ENCODE peak calls at places on chromosomes 4 and X, in six cellular contexts. One of them, this sample, is unnamed.

GRCh38 chr4:75514949-75515612 is 808 bp downstream of the THAP6 start:
- DNase-seq in stomach: no peak
- DNase-seq in kidney: no peak
- DNase-seq in uterus: no peak
- DNase-seq in mammary epithelial cell: peak
- DNase-seq in ovary: no peak
- DNase-seq in this sample: no peak

GRCh38 chr4:154877110-154877760 is 96.2 kb downstream of the RBM46 start:
- DNase-seq in ovary: no peak
- DNase-seq in kidney: no peak
- DNase-seq in uterus: no peak
- DNase-seq in mammary epithelial cell: peak
- DNase-seq in stomach: no peak
- DNase-seq in this sample: no peak

GRCh38 chrX:15525664-15526416 is 25.2 kb downstream of the BMX start:
- DNase-seq in stomach: no peak
- DNase-seq in mammary epithelial cell: peak
- DNase-seq in ovary: no peak
- DNase-seq in kidney: no peak
- DNase-seq in uterus: no peak
- DNase-seq in this sample: no peak

GRCh38 chrX:4550018-4550417 is 836.6 kb upstream of the PRKX start:
- DNase-seq in mammary epithelial cell: no peak
- DNase-seq in kidney: no peak
- DNase-seq in uterus: no peak
- DNase-seq in stomach: no peak
- DNase-seq in ovary: no peak
- DNase-seq in this sample: no peak

GRCh38 chrX:119880552-119881437 is 9.2 kb downstream of the NDUFA1 start:
- DNase-seq in ovary: no peak
- DNase-seq in kidney: no peak
- DNase-seq in uterus: no peak
- DNase-seq in stomach: no peak
- DNase-seq in mammary epithelial cell: peak
- DNase-seq in this sample: peak

GRCh38 chr4:89100853-89101252 is 10.5 kb upstream of the TIGD2 start:
- DNase-seq in ovary: no peak
- DNase-seq in mammary epithelial cell: no peak
- DNase-seq in uterus: no peak
- DNase-seq in kidney: no peak
- DNase-seq in stomach: no peak
- DNase-seq in this sample: no peak

GRCh38 chrX:39809326-39809725 is 288.4 kb downstream of the BCOR start:
- DNase-seq in mammary epithelial cell: peak
- DNase-seq in ovary: no peak
- DNase-seq in kidney: no peak
- DNase-seq in uterus: no peak
- DNase-seq in stomach: no peak
- DNase-seq in this sample: no peak

GRCh38 chr4:117357422-117357821 is 272.0 kb upstream of the TRAM1L1 start:
- DNase-seq in ovary: no peak
- DNase-seq in kidney: no peak
- DNase-seq in stomach: no peak
- DNase-seq in mammary epithelial cell: no peak
- DNase-seq in uterus: no peak
- DNase-seq in this sample: no peak

GRCh38 chr4:87036713-87037112 is 101.9 kb downstream of the AFF1 start:
- DNase-seq in stomach: no peak
- DNase-seq in ovary: no peak
- DNase-seq in kidney: no peak
- DNase-seq in mammary epithelial cell: no peak
- DNase-seq in uterus: no peak
- DNase-seq in this sample: no peak

GRCh38 chr4:6324999-6325790 is 55.5 kb downstream of the WFS1 start:
- DNase-seq in ovary: no peak
- DNase-seq in mammary epithelial cell: peak
- DNase-seq in stomach: peak
- DNase-seq in kidney: peak
- DNase-seq in uterus: no peak
- DNase-seq in this sample: no peak

GRCh38 chr4:7186081-7186480 is 6.3 kb upstream of the SORCS2 start:
- DNase-seq in mammary epithelial cell: no peak
- DNase-seq in uterus: peak
- DNase-seq in ovary: peak
- DNase-seq in stomach: no peak
- DNase-seq in kidney: peak
- DNase-seq in this sample: no peak

GRCh38 chr4:78476108-78476704 is 75.4 kb upstream of the ANXA3 start:
- DNase-seq in mammary epithelial cell: no peak
- DNase-seq in kidney: no peak
- DNase-seq in stomach: no peak
- DNase-seq in uterus: no peak
- DNase-seq in ovary: no peak
- DNase-seq in this sample: no peak

GRCh38 chr4:121898150-121898549 is 27.9 kb upstream of the BBS7 start:
- DNase-seq in uterus: no peak
- DNase-seq in ovary: no peak
- DNase-seq in stomach: no peak
- DNase-seq in kidney: peak
- DNase-seq in mammary epithelial cell: peak
- DNase-seq in this sample: no peak

GRCh38 chr4:40916880-40917279 is 167.1 kb downstream of the NSUN7 start:
- DNase-seq in uterus: no peak
- DNase-seq in mammary epithelial cell: no peak
- DNase-seq in kidney: no peak
- DNase-seq in stomach: peak
- DNase-seq in ovary: no peak
- DNase-seq in this sample: no peak

GRCh38 chr4:16952462-16952871 is 54.0 kb upstream of the LDB2 start:
- DNase-seq in uterus: no peak
- DNase-seq in kidney: no peak
- DNase-seq in stomach: no peak
- DNase-seq in ovary: no peak
- DNase-seq in mammary epithelial cell: no peak
- DNase-seq in this sample: no peak

GRCh38 chr4:57048590-57049304 is 61.4 kb downstream of the IGFBP7 start:
- DNase-seq in uterus: no peak
- DNase-seq in mammary epithelial cell: peak
- DNase-seq in kidney: no peak
- DNase-seq in ovary: no peak
- DNase-seq in stomach: no peak
- DNase-seq in this sample: no peak

GRCh38 chr4:108763226-108763593 is 357 bp upstream of the ETNPPL start:
- DNase-seq in uterus: no peak
- DNase-seq in ovary: no peak
- DNase-seq in stomach: no peak
- DNase-seq in mammary epithelial cell: no peak
- DNase-seq in kidney: no peak
- DNase-seq in this sample: no peak

GRCh38 chr4:108766058-108766457 is 3.2 kb upstream of the ETNPPL start:
- DNase-seq in uterus: no peak
- DNase-seq in ovary: no peak
- DNase-seq in mammary epithelial cell: no peak
- DNase-seq in kidney: no peak
- DNase-seq in stomach: no peak
- DNase-seq in this sample: no peak

GRCh38 chr4:108758498-108758897 is 4.4 kb downstream of the ETNPPL start:
- DNase-seq in mammary epithelial cell: no peak
- DNase-seq in ovary: no peak
- DNase-seq in kidney: no peak
- DNase-seq in uterus: no peak
- DNase-seq in stomach: no peak
- DNase-seq in this sample: no peak

GRCh38 chr4:108763981-108764380 is 1.1 kb upstream of the ETNPPL start:
- DNase-seq in ovary: no peak
- DNase-seq in kidney: no peak
- DNase-seq in uterus: no peak
- DNase-seq in mammary epithelial cell: no peak
- DNase-seq in stomach: no peak
- DNase-seq in this sample: no peak

GRCh38 chr4:108762559-108763225 is at the start of gene ETNPPL:
- DNase-seq in uterus: no peak
- DNase-seq in mammary epithelial cell: peak
- DNase-seq in kidney: peak
- DNase-seq in ovary: peak
- DNase-seq in stomach: peak
- DNase-seq in this sample: peak
- H3K4me3 ChIP-seq in uterus: peak
- H3K4me3 ChIP-seq in mammary epithelial cell: peak
- H3K4me3 ChIP-seq in kidney: peak
- H3K4me3 ChIP-seq in ovary: peak
- H3K4me3 ChIP-seq in stomach: peak
- H3K4me3 ChIP-seq in this sample: peak

GRCh38 chrX:45749375-45749774 is 548.7 kb upstream of the DIPK2B start:
- DNase-seq in stomach: no peak
- DNase-seq in uterus: no peak
- DNase-seq in mammary epithelial cell: no peak
- DNase-seq in ovary: no peak
- DNase-seq in kidney: no peak
- DNase-seq in this sample: no peak

GRCh38 chrX:45751156-45751555 is 550.5 kb upstream of the DIPK2B start:
- DNase-seq in kidney: no peak
- DNase-seq in mammary epithelial cell: no peak
- DNase-seq in ovary: no peak
- DNase-seq in uterus: no peak
- DNase-seq in stomach: no peak
- DNase-seq in this sample: no peak

GRCh38 chrX:45750639-45751038 is 550.0 kb upstream of the DIPK2B start:
- DNase-seq in stomach: peak
- DNase-seq in mammary epithelial cell: peak
- DNase-seq in uterus: no peak
- DNase-seq in kidney: no peak
- DNase-seq in ovary: no peak
- DNase-seq in this sample: no peak

GRCh38 chrX:45747905-45748304 is 547.2 kb upstream of the DIPK2B start:
- DNase-seq in kidney: no peak
- DNase-seq in uterus: no peak
- DNase-seq in stomach: no peak
- DNase-seq in ovary: no peak
- DNase-seq in mammary epithelial cell: peak
- DNase-seq in this sample: no peak

DNA sequence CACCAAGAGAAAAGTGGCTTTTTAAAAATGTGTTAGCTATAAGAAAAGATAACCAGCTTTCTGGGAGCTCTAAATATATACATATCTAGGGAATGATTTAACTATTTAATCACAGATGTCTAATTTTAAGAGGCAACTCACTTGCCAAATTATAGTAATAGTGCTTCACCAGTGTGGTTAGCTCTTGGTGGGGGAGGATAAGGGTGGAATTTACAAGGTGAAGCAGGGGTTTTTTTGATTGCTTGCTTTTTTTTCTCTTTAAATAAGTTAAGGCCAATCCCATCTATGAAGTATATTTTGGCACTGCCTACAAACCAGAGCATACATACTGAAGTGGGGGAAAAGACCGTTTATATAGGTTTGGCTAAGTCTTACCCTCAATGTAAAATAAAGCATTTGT is 547.8 kb upstream of the DIPK2B start:
- DNase-seq in ovary: no peak
- DNase-seq in uterus: no peak
- DNase-seq in mammary epithelial cell: no peak
- DNase-seq in stomach: no peak
- DNase-seq in kidney: no peak
- DNase-seq in this sample: no peak
- H3K4me3 ChIP-seq in ovary: no peak
- H3K4me3 ChIP-seq in uterus: no peak
- H3K4me3 ChIP-seq in mammary epithelial cell: no peak
- H3K4me3 ChIP-seq in stomach: no peak
- H3K4me3 ChIP-seq in kidney: no peak
- H3K4me3 ChIP-seq in this sample: no peak

DNA sequence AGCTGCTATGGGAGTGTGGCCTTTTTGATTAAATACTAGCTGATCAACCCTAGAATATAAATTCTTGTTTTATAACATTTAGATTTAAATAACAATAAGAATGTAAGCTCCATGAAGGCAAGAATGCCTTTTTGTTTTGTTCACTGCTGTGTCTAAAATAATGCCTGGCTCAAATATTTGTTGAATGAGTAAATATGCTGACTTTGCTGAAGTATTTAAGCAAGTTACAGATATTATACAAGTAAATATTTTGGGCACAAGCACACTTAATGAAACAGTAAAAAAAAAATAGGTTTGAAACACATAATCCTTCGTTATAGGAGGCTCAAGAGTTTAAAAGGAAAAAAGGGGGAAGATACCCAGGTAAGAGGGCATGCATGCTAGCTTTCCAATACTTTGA is 24.1 kb downstream of the FABP2 start:
- DNase-seq in kidney: no peak
- DNase-seq in stomach: no peak
- DNase-seq in mammary epithelial cell: no peak
- DNase-seq in ovary: no peak
- DNase-seq in uterus: no peak
- DNase-seq in this sample: no peak
- H3K4me3 ChIP-seq in kidney: no peak
- H3K4me3 ChIP-seq in stomach: no peak
- H3K4me3 ChIP-seq in mammary epithelial cell: peak
- H3K4me3 ChIP-seq in ovary: no peak
- H3K4me3 ChIP-seq in uterus: no peak
- H3K4me3 ChIP-seq in this sample: no peak

GRCh38 chr4:2812600-2812932 is 19.7 kb downstream of the SH3BP2 start:
- DNase-seq in uterus: no peak
- DNase-seq in mammary epithelial cell: no peak
- DNase-seq in stomach: no peak
- DNase-seq in kidney: no peak
- DNase-seq in ovary: no peak
- DNase-seq in this sample: no peak
- H3K4me3 ChIP-seq in uterus: peak
- H3K4me3 ChIP-seq in mammary epithelial cell: no peak
- H3K4me3 ChIP-seq in stomach: peak
- H3K4me3 ChIP-seq in kidney: peak
- H3K4me3 ChIP-seq in ovary: peak
- H3K4me3 ChIP-seq in this sample: peak

DNA sequence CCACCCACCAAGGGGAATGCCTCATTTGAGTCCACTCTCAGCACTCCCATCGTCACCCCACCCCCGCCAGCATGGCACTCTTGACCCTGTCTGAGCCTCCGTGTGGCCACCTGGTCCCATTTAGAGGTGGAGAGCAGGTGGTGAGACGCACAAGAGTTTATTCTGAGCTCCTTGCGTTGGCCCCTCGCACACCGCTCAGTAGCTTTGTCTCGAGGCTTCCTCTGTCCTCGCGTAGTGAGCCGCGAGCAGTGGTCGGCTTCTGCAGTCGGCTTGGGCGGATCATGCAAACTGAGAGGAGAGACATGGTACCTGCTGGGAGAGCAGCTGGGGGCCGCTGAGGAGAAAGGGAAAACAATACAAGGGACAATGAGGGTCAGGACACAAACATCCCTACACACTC is 48.4 kb upstream of the ZNF157 start:
- DNase-seq in kidney: no peak
- DNase-seq in stomach: no peak
- DNase-seq in uterus: no peak
- DNase-seq in mammary epithelial cell: no peak
- DNase-seq in ovary: no peak
- DNase-seq in this sample: no peak
- H3K4me3 ChIP-seq in kidney: no peak
- H3K4me3 ChIP-seq in stomach: no peak
- H3K4me3 ChIP-seq in uterus: no peak
- H3K4me3 ChIP-seq in mammary epithelial cell: no peak
- H3K4me3 ChIP-seq in ovary: no peak
- H3K4me3 ChIP-seq in this sample: no peak

GRCh38 chr4:76993787-76994641 is 44.5 kb downstream of the SEPTIN11 start:
- DNase-seq in ovary: no peak
- DNase-seq in kidney: no peak
- DNase-seq in stomach: no peak
- DNase-seq in mammary epithelial cell: no peak
- DNase-seq in uterus: no peak
- DNase-seq in this sample: peak
- H3K4me3 ChIP-seq in ovary: no peak
- H3K4me3 ChIP-seq in kidney: no peak
- H3K4me3 ChIP-seq in stomach: no peak
- H3K4me3 ChIP-seq in mammary epithelial cell: no peak
- H3K4me3 ChIP-seq in uterus: no peak
- H3K4me3 ChIP-seq in this sample: peak